ENCODE peak calls at places on chromosomes 4 and X, in five cellular contexts. A, I, U, F and T are unnamed samples.

GRCh38 chr4:151771664-151772063 is 10.9 kb upstream of the GATB start:
- DNase-seq in I (no peak), A (no peak), U (no peak), F (no peak), T (no peak)

GRCh38 chr4:185165605-185166063 is 22.6 kb downstream of the SLC25A4 start:
- DNase-seq in U (no peak), F (peak; percentile 75), A (no peak), I (no peak), T (no peak)

GRCh38 chr4:186132577-186133277 is 28.2 kb downstream of the FAM149A start:
- DNase-seq in A (no peak), U (no peak), F (peak; percentile 38), I (no peak), T (no peak)

GRCh38 chr4:102213031-102213430 is 132.3 kb downstream of the SLC39A8 start:
- DNase-seq in U (no peak), A (no peak), I (no peak), F (no peak), T (no peak)

GRCh38 chr4:14264437-14264836 is 636.9 kb upstream of the BOD1L1 start:
- DNase-seq in U (no peak), A (no peak), F (no peak), I (no peak), T (no peak)

GRCh38 chrX:10617964-10618342 is 2.4 kb downstream of the MID1 start:
- DNase-seq in F (no peak), A (no peak), U (no peak), I (no peak), T (no peak)

GRCh38 chrX:133468081-133468480 is 52.8 kb upstream of the GPC4 start:
- DNase-seq in U (no peak), F (no peak), I (no peak), A (no peak), T (no peak)

GRCh38 chr4:1171306-1172227 is 816 bp downstream of the SPON2 start:
- DNase-seq in F (no peak), A (no peak), I (no peak), U (peak; percentile 80), T (no peak)

GRCh38 chrX:152632445-152633097 is 5.1 kb upstream of the GABRQ start:
- DNase-seq in F (peak; percentile 5), I (no peak), A (no peak), U (no peak), T (peak; percentile 10)